ENCODE peak calls at places on chromosomes 6 and 20, in nine cellular contexts. V is left ventricle myocardium inferior; D is SK-N-SH; J is neuronal stem cell; E is upper lobe of right lung; Z is sigmoid colon; Q is stomach; H is naive thymus-derived CD4-positive, alpha-beta T cell; I is body of pancreas. N is an unnamed sample.
A peak's percentile ranks its signal among the peaks of the same experiment; 100 is the strongest.

GRCh38 chr6:158497620-158498019 is 62.3 kb upstream of the TMEM181 start:
- DNase-seq in V (no peak), D (no peak), J (no peak), E (no peak), Z (no peak), Q (no peak), H (no peak), I (no peak), N (no peak)

GRCh38 chr6:157106487-157106886 is 216.8 kb downstream of the TMEM242 start:
- DNase-seq in V (no peak), D (no peak), J (no peak), E (no peak), Z (no peak), Q (no peak), H (no peak), I (no peak), N (no peak)

GRCh38 chr20:11766961-11767360 is 150.7 kb upstream of the BTBD3 start:
- DNase-seq in V (no peak), D (no peak), J (no peak), E (no peak), Z (no peak), Q (no peak), H (no peak), I (no peak), N (no peak)

GRCh38 chr6:45398075-45398817 is 20.5 kb upstream of the SUPT3H start:
- DNase-seq in V (no peak), D (no peak), J (no peak), E (no peak), Z (no peak), Q (no peak), H (no peak), I (no peak), N (no peak)

GRCh38 chr6:167748458-167749379 is 78.0 kb upstream of the AFDN start:
- DNase-seq in V (no peak), D (peak; percentile 57), J (no peak), E (no peak), Z (peak; percentile 56), Q (peak; percentile 24), H (no peak), I (no peak), N (no peak)

GRCh38 chr6:37731888-37732287 is 34.2 kb upstream of the MDGA1 start:
- DNase-seq in V (no peak), D (no peak), J (no peak), E (peak; percentile 81), Z (no peak), Q (peak; percentile 68), H (peak; percentile 17), I (no peak), N (no peak)

GRCh38 chr20:50666709-50667310 is 24.5 kb downstream of the RIPOR3 start:
- DNase-seq in V (no peak), D (no peak), J (no peak), E (no peak), Z (no peak), Q (no peak), H (no peak), I (no peak), N (no peak)

GRCh38 chr6:107129370-107129925 is 14.1 kb upstream of the BEND3 start:
- DNase-seq in V (no peak), D (no peak), J (no peak), E (no peak), Z (no peak), Q (no peak), H (no peak), I (no peak), N (no peak)

GRCh38 chr6:84657486-84657885 is 106.9 kb downstream of the TBX18 start:
- DNase-seq in V (no peak), D (no peak), J (no peak), E (no peak), Z (no peak), Q (no peak), H (no peak), I (no peak), N (no peak)

GRCh38 chr6:142857609-142858195 is 87.3 kb downstream of the HIVEP2 start:
- DNase-seq in V (no peak), D (no peak), J (no peak), E (no peak), Z (no peak), Q (no peak), H (no peak), I (no peak), N (no peak)

GRCh38 chr20:19973920-19974620 is 43.1 kb upstream of the NAA20 start:
- DNase-seq in V (peak; percentile 71), D (no peak), J (no peak), E (peak; percentile 71), Z (peak; percentile 93), Q (peak; percentile 42), H (no peak), I (peak; percentile 60), N (peak; percentile 31)

GRCh38 chr6:137724495-137725211 is 142.4 kb upstream of the TNFAIP3 start:
- DNase-seq in V (no peak), D (no peak), J (no peak), E (peak; percentile 66), Z (peak; percentile 67), Q (no peak), H (no peak), I (no peak), N (no peak)

GRCh38 chr6:122558027-122558426 is 52.2 kb upstream of the PKIB start:
- DNase-seq in V (no peak), D (no peak), J (no peak), E (no peak), Z (no peak), Q (no peak), H (no peak), I (no peak), N (no peak)

GRCh38 chr20:50003253-50003656 is 20.5 kb downstream of the SNAI1 start:
- DNase-seq in V (no peak), D (no peak), J (no peak), E (no peak), Z (no peak), Q (no peak), H (no peak), I (no peak), N (peak; percentile 43)

GRCh38 chr6:145744619-145745018 is 9.3 kb upstream of the EPM2A start:
- DNase-seq in V (no peak), D (no peak), J (no peak), E (no peak), Z (no peak), Q (no peak), H (no peak), I (no peak), N (no peak)

GRCh38 chr6:123715243-123715863 is 78.6 kb upstream of the TRDN start:
- DNase-seq in V (no peak), D (peak; percentile 10), J (peak; percentile 31), E (no peak), Z (no peak), Q (no peak), H (no peak), I (no peak), N (no peak)

DNA sequence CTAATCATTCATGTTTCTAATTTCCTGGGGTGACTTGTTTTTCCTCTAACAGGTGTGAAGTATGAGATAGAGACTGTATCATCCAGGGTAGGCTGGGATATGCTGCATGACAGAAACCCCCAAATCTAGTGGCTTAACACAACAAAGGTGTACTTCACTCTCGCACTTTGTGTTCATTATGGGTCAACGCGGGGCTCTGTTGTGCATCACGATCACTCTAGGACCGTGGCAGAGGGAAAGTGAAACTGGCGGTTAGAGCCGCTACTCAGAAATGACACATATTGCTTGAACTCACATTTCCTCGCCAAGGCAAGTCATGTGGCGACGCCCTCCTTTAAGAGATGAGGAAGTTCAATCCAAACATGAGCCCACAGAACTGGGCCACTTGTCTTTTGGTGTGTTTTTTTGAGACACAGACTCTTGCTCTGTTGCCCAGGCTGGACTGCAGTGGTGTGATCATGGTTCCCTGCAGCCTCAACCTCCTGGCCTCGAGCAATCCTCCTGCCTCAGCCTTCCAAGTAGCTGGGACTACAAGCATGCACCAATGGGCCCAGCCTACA is 41.3 kb downstream of the PCNA start:
- DNase-seq in V (peak; percentile 43), D (no peak), J (no peak), E (peak; percentile 78), Z (peak; percentile 83), Q (peak; percentile 75), H (peak; percentile 74), I (peak; percentile 30), N (no peak)
- H3K27ac ChIP-seq in V (peak overlapping the region; percentile 76), D (no peak overlapping the region), J (no peak overlapping the region), E (peak overlapping the region; percentile 91), Z (peak overlapping the region; percentile 74), Q (peak overlapping the region; percentile 87), H (peak overlapping the region; percentile 79), I (no peak overlapping the region), N (no peak overlapping the region)

GRCh38 chr20:54879393-54879792 is 404.0 kb downstream of the DOK5 start:
- DNase-seq in V (no peak), D (no peak), J (no peak), E (no peak), Z (no peak), Q (no peak), H (no peak), I (no peak), N (no peak)
- H3K9me3 ChIP-seq in V (peaks cover 24% of the 10 kb centered on the region), D (no peaks in the 10 kb centered on the region), J (no peaks in the 10 kb centered on the region), E (no peaks in the 10 kb centered on the region), Z (no peaks in the 10 kb centered on the region), Q (no peaks in the 10 kb centered on the region), H (no peaks in the 10 kb centered on the region), I (no peaks in the 10 kb centered on the region), N (no peaks in the 10 kb centered on the region)

DNA sequence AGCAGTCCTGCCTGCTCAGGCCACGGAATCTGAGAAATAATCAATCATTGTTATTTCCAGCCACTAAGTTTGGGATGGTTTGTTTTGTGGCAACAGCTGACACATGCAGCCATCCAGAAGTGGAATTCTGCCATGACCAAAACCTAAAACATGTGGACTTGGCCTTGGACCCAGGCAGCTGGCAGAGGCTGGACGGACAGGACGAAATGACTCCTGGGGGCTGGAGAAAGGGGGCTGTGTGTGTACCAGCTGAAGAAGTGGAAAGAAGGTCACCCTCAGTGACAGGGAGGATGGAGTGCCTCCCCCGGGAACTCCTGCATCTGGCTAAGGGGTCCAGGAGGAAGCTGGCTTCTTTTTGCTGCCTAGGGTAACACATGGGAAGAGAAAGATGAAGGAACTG is 14.4 kb downstream of the SERPINB6 start:
- DNase-seq in V (no peak), D (no peak), J (no peak), E (no peak), Z (no peak), Q (no peak), H (no peak), I (no peak), N (no peak)
- H3K27ac ChIP-seq in V (peak overlapping the region; percentile 93), D (no peak overlapping the region), J (no peak overlapping the region), E (peak overlapping the region; percentile 78), Z (peak overlapping the region; percentile 43), Q (peak overlapping the region; percentile 39), H (no peak overlapping the region), I (no peak overlapping the region), N (no peak overlapping the region)

DNA sequence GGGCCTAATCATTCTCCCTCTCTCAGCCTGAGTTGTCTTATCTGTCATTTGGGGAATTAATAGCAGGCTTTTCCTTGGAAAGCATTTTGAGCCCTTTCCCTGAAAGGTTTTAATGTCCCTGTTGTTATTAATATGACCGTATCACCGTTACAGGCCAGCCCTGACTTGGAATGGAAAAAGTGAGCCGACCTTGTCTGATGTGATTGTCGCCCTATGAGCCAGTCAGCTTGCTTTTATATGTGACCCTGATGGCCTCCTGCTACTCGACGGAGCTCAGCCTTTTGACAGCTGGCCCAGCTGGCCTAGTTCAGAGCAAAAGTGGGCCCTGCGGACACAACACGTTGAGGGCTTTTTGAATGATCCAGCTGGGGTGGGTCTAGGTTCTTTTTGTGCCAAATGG is 122.2 kb upstream of the HDGFL1 start:
- DNase-seq in V (peak; percentile 25), D (no peak), J (no peak), E (no peak), Z (no peak), Q (no peak), H (no peak), I (no peak), N (no peak)
- H3K9me3 ChIP-seq in V (no peaks in the 10 kb centered on the region), D (no peaks in the 10 kb centered on the region), J (no peaks in the 10 kb centered on the region), E (no peaks in the 10 kb centered on the region), Z (no peaks in the 10 kb centered on the region), Q (no peaks in the 10 kb centered on the region), H (no peaks in the 10 kb centered on the region), I (no peaks in the 10 kb centered on the region), N (no peaks in the 10 kb centered on the region)